ENCODE peak calls at places on chromosomes 7 and 10, in nine cellular contexts. I, L, P, K, B, S, T, Q and W are unnamed samples.

GRCh38 chr7:66145404-66145843 is 30.8 kb downstream of the CRCP start:
- DNase-seq in L (peak; percentile 75), P (no peak), Q (peak; percentile 42), B (no peak), K (no peak), I (no peak), S (no peak), T (no peak), W (no peak)

GRCh38 chr7:80521809-80522208 is 9.9 kb upstream of the GNAT3 start:
- DNase-seq in B (no peak), K (no peak), T (no peak), S (no peak), L (no peak), I (no peak), P (no peak), Q (no peak), W (no peak)

GRCh38 chr10:62817763-62818425 is 1.7 kb upstream of the EGR2 start:
- DNase-seq in K (peak; percentile 75), Q (no peak), B (peak; percentile 88), S (peak; percentile 56), T (peak; percentile 70), I (peak; percentile 76), P (peak; percentile 66), L (peak; percentile 77), W (peak; percentile 66)

GRCh38 chr10:7365029-7365750 is 45.6 kb downstream of the SFMBT2 start:
- DNase-seq in K (no peak), Q (no peak), B (no peak), S (no peak), L (no peak), T (no peak), P (no peak), I (no peak), W (no peak)

GRCh38 chr10:86962981-86963310 is 4.5 kb downstream of the SNCG start:
- DNase-seq in Q (no peak), L (no peak), I (no peak), K (no peak), B (no peak), T (no peak), S (no peak), P (no peak), W (no peak)

GRCh38 chr7:21946228-21946709 is 570 bp upstream of the CDCA7L start:
- DNase-seq in I (no peak), P (no peak), L (no peak), T (no peak), B (no peak), Q (no peak), S (no peak), K (no peak), W (no peak)

GRCh38 chr10:60820093-60820769 is 42.0 kb downstream of the CDK1 start:
- DNase-seq in B (peak; percentile 27), S (no peak), I (no peak), K (peak; percentile 28), L (no peak), Q (peak; percentile 50), T (no peak), P (peak; percentile 88), W (no peak)

GRCh38 chr7:130982160-130982638 is 248.2 kb upstream of the KLF14 start:
- DNase-seq in T (peak; percentile 12), S (no peak), I (no peak), K (peak; percentile 59), L (no peak), B (no peak), Q (no peak), P (peak; percentile 53), W (no peak)

GRCh38 chr7:36192050-36192824 is 39.2 kb downstream of the EEPD1 start:
- DNase-seq in L (no peak), B (no peak), T (no peak), S (no peak), P (peak; percentile 65), Q (peak; percentile 79), K (no peak), I (no peak), W (peak; percentile 86)

GRCh38 chr10:15228426-15228825 is 59.9 kb upstream of the NMT2 start:
- DNase-seq in L (no peak), P (no peak), K (no peak), B (no peak), T (no peak), Q (no peak), S (no peak), I (no peak), W (no peak)

GRCh38 chr7:121557034-121557892 is 161.2 kb upstream of the FAM3C start:
- DNase-seq in B (no peak), L (no peak), I (no peak), S (no peak), T (no peak), Q (no peak), K (no peak), P (peak; percentile 32), W (no peak)

GRCh38 chr10:131250454-131251145 is 60.9 kb downstream of the TCERG1L start:
- DNase-seq in P (no peak), Q (no peak), S (no peak), T (no peak), K (no peak), B (no peak), L (no peak), I (no peak), W (no peak)

GRCh38 chr10:114444819-114445218 is 40.5 kb upstream of the AFAP1L2 start:
- DNase-seq in T (no peak), B (no peak), K (no peak), S (no peak), P (no peak), Q (no peak), L (no peak), I (no peak), W (no peak)

GRCh38 chr7:19834566-19834965 is 61.1 kb upstream of the TMEM196 start:
- DNase-seq in Q (no peak), T (peak; percentile 34), K (no peak), L (no peak), P (no peak), B (no peak), I (no peak), S (no peak), W (no peak)

GRCh38 chr7:157841757-157842390 is 505.1 kb downstream of the DNAJB6 start:
- DNase-seq in L (no peak), I (no peak), Q (no peak), B (no peak), K (no peak), S (no peak), P (no peak), T (no peak), W (no peak)

GRCh38 chr10:58104419-58104818 is 163.3 kb downstream of the IPMK start:
- DNase-seq in I (no peak), Q (no peak), K (no peak), P (peak; percentile 85), B (no peak), T (no peak), L (no peak), S (no peak), W (no peak)

GRCh38 chr7:100091411-100092181 is 2.8 kb downstream of the COPS6 start:
- DNase-seq in T (no peak), P (no peak), I (no peak), L (no peak), Q (no peak), B (no peak), K (peak; percentile 66), S (no peak), W (no peak)

GRCh38 chr10:97534746-97535367 is 36.1 kb downstream of the UBTD1 start:
- DNase-seq in I (no peak), T (no peak), S (no peak), L (no peak), B (no peak), K (peak; percentile 54), P (no peak), Q (no peak), W (no peak)
- TF ChIP-seq CTCF in I (peak; percentile 19), T (peak; percentile 57), S (peak; percentile 89), L (peak; percentile 57), B (peak; percentile 85), K (peak; percentile 71), P (peak; percentile 51), Q (peak; percentile 40), W (peak; percentile 70)

GRCh38 chr10:83917519-83918506 is 221.5 kb upstream of the GHITM start:
- DNase-seq in L (peak; percentile 34), P (no peak), Q (no peak), B (peak; percentile 16), T (no peak), I (no peak), K (peak; percentile 65), S (peak; percentile 10), W (no peak)
- TF ChIP-seq CTCF in L (peak; percentile 33), P (peak; percentile 2), Q (no peak), B (peak; percentile 53), T (no peak), I (peak; percentile 13), K (peak; percentile 68), S (peak; percentile 51), W (no peak)

DNA sequence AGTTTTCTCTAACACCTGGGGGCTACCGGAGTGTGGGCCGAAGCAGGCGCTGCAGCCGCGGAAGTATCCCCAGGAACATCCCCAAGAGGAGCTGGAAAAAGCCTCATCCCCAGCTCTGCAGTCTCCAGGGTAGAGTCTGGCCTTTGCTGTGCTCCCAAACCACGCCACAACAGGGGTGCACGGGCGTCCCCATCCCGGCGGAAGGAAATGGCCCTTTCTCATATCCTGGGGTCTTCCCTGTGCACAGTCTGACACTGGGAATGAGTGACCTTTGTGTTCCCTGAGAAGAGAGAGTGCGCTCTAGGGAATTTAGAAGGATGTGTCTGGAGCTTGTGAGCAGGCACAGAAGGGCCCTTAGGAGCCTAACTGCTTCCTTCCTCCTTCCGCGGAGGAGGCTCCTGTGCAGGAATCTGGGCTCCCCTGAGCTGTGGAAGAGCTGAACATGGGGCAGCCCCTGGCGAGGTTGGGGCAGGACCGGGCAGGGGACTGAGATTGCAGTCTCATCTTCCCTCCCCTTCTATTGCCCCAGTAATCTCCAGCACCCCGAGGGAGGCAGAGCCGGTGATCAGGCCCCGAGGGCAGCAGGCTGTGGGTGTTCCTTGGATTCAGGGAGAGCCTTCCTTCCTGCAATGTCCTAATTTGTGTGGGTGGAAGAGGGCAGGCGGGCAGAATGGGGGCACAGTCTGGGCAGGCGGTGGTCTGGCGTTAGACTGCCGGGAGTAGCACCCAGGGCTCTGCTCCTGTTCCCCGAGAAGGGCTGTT is 1.3 kb downstream of the REPIN1 start:
- DNase-seq in S (no peak), B (no peak), Q (no peak), I (no peak), K (no peak), T (no peak), P (no peak), L (no peak), W (no peak)
- TF ChIP-seq CTCF in S (no peak), B (no peak), Q (no peak), I (no peak), K (no peak), T (no peak), P (no peak), L (no peak), W (no peak)

GRCh38 chr10:78567680-78568453 is 500.9 kb upstream of the ZMIZ1 start:
- DNase-seq in I (no peak), P (no peak), T (no peak), Q (no peak), S (no peak), B (no peak), L (no peak), K (no peak), W (no peak)
- TF ChIP-seq CTCF in I (no peak), P (no peak), T (no peak), Q (no peak), S (no peak), B (no peak), L (no peak), K (no peak), W (no peak)